ENCODE peak calls at places on chromosomes 2 and 18, in eight cellular contexts. F is brain microvascular endothelial cell, G is mesendoderm, B is keratinocyte, I is tibial artery, T is lower lobe of right lung, Y is HepG2, J is caudate nucleus. M is an unnamed sample.

GRCh38 chr18:77650799-77651385 is 401.2 kb downstream of the GALR1 start:
- DNase-seq in F (peak; percentile 28), G (peak; percentile 70), B (no peak), I (peak; percentile 55), T (peak; percentile 76), Y (peak; percentile 24), J (peak; percentile 43), M (no peak)

GRCh38 chr2:152738438-152738837 is 20.0 kb downstream of the ARL6IP6 start:
- DNase-seq in F (no peak), G (no peak), B (no peak), I (no peak), T (no peak), Y (no peak), J (no peak), M (no peak)

GRCh38 chr2:213107728-213108127 is 43.7 kb downstream of the IKZF2 start:
- DNase-seq in F (no peak), G (no peak), B (no peak), I (no peak), T (no peak), Y (no peak), J (no peak), M (no peak)

GRCh38 chr2:176001281-176001902 is 675 bp downstream of the LNPK start:
- DNase-seq in F (peak; percentile 28), G (peak; percentile 58), B (no peak), I (peak; percentile 44), T (peak; percentile 71), Y (peak; percentile 73), J (peak; percentile 27), M (no peak)

GRCh38 chr18:13470555-13471494 is 252.3 kb downstream of the LDLRAD4 start:
- DNase-seq in F (no peak), G (no peak), B (no peak), I (no peak), T (peak; percentile 65), Y (peak; percentile 63), J (no peak), M (no peak)

GRCh38 chr2:40317047-40317446 is 134.8 kb downstream of the SLC8A1 start:
- DNase-seq in F (no peak), G (no peak), B (no peak), I (no peak), T (no peak), Y (no peak), J (no peak), M (no peak)

GRCh38 chr18:11398625-11399024 is 210.8 kb upstream of the SLC35G4 start:
- DNase-seq in F (no peak), G (peak; percentile 6), B (no peak), I (no peak), T (no peak), Y (no peak), J (no peak), M (no peak)

GRCh38 chr18:27723168-27723567 is 453.8 kb downstream of the CDH2 start:
- DNase-seq in F (no peak), G (no peak), B (no peak), I (no peak), T (no peak), Y (no peak), J (no peak), M (no peak)

GRCh38 chr2:55391155-55391554 is 28.5 kb downstream of the CCDC88A start:
- DNase-seq in F (no peak), G (peak; percentile 4), B (no peak), I (no peak), T (no peak), Y (peak; percentile 31), J (no peak), M (no peak)

GRCh38 chr2:235851841-235852527 is 316.2 kb downstream of the GBX2 start:
- DNase-seq in F (no peak), G (no peak), B (no peak), I (no peak), T (no peak), Y (no peak), J (no peak), M (no peak)

GRCh38 chr2:180411631-180412030 is 404.5 kb upstream of the CWC22 start:
- DNase-seq in F (no peak), G (no peak), B (no peak), I (no peak), T (no peak), Y (no peak), J (no peak), M (no peak)

GRCh38 chr2:210477496-210477895 is 937 bp upstream of the LANCL1 start:
- DNase-seq in F (peak; percentile 67), G (peak; percentile 83), B (no peak), I (no peak), T (no peak), Y (peak; percentile 54), J (peak; percentile 15), M (no peak)

GRCh38 chr2:237490009-237490804 is 3.2 kb downstream of the MLPH start:
- DNase-seq in F (no peak), G (peak; percentile 94), B (no peak), I (no peak), T (no peak), Y (no peak), J (no peak), M (no peak)

GRCh38 chr2:167294031-167294774 is 405.9 kb downstream of the XIRP2 start:
- DNase-seq in F (peak; percentile 8), G (peak; percentile 61), B (no peak), I (no peak), T (peak; percentile 39), Y (no peak), J (peak; percentile 43), M (no peak)

GRCh38 chr2:149375801-149376349 is 45.5 kb downstream of the LYPD6 start:
- DNase-seq in F (peak; percentile 75), G (no peak), B (no peak), I (no peak), T (no peak), Y (no peak), J (no peak), M (no peak)

GRCh38 chr2:2683581-2683980 is 352.5 kb upstream of the MYT1L start:
- DNase-seq in F (no peak), G (no peak), B (no peak), I (no peak), T (no peak), Y (no peak), J (no peak), M (no peak)
- H3K27ac ChIP-seq in F (no peak overlapping the region), G (no peak overlapping the region), B (no peak overlapping the region), I (no peak overlapping the region), T (no peak overlapping the region), Y (no peak overlapping the region), J (no peak overlapping the region), M (no peak overlapping the region)

GRCh38 chr2:47019532-47019931 is 103.9 kb upstream of the MCFD2 start:
- DNase-seq in F (no peak), G (no peak), B (no peak), I (no peak), T (no peak), Y (no peak), J (no peak), M (no peak)
- H3K27ac ChIP-seq in F (no peak overlapping the region), G (no peak overlapping the region), B (no peak overlapping the region), I (peak overlapping the region; percentile 64), T (no peak overlapping the region), Y (no peak overlapping the region), J (peak overlapping the region; percentile 24), M (no peak overlapping the region)

GRCh38 chr2:42810971-42811865 is 18.8 kb upstream of the HAAO start:
- DNase-seq in F (peak; percentile 15), G (peak; percentile 89), B (no peak), I (peak; percentile 74), T (peak; percentile 61), Y (peak; percentile 61), J (peak; percentile 66), M (no peak)
- H3K27ac ChIP-seq in F (peak overlapping the region; percentile 97), G (peak overlapping the region; percentile 97), B (peak overlapping the region; percentile 91), I (peak overlapping the region; percentile 96), T (peak overlapping the region; percentile 99), Y (peak overlapping the region; percentile 98), J (peak overlapping the region; percentile 99), M (peak overlapping the region; percentile 92)

GRCh38 chr2:214128040-214128439 is 282.8 kb upstream of the VWC2L start:
- DNase-seq in F (no peak), G (no peak), B (no peak), I (no peak), T (no peak), Y (no peak), J (no peak), M (no peak)
- H3K27ac ChIP-seq in F (no peak overlapping the region), G (no peak overlapping the region), B (peak overlapping the region; percentile 46), I (no peak overlapping the region), T (no peak overlapping the region), Y (no peak overlapping the region), J (no peak overlapping the region), M (peak overlapping the region; percentile 60)

GRCh38 chr2:30235008-30235655 is 3.8 kb downstream of the LBH start:
- DNase-seq in F (peak; percentile 47), G (no peak), B (no peak), I (no peak), T (no peak), Y (no peak), J (no peak), M (no peak)

GRCh38 chr2:30234180-30234971 is 3.0 kb downstream of the LBH start:
- DNase-seq in F (peak; percentile 95), G (peak; percentile 97), B (peak; percentile 42), I (peak; percentile 39), T (no peak), Y (peak; percentile 12), J (no peak), M (peak; percentile 92)

GRCh38 chr2:30236591-30237245 is 5.4 kb downstream of the LBH start:
- DNase-seq in F (no peak), G (no peak), B (no peak), I (no peak), T (no peak), Y (no peak), J (no peak), M (no peak)

GRCh38 chr2:30237346-30238142 is 6.2 kb downstream of the LBH start:
- DNase-seq in F (no peak), G (no peak), B (no peak), I (no peak), T (no peak), Y (no peak), J (no peak), M (no peak)

GRCh38 chr2:30235859-30236535 is 4.7 kb downstream of the LBH start:
- DNase-seq in F (no peak), G (no peak), B (no peak), I (no peak), T (no peak), Y (no peak), J (no peak), M (no peak)
- H3K27ac ChIP-seq in F (no peak overlapping the region), G (no peak overlapping the region), B (no peak overlapping the region), I (peak overlapping the region; percentile 94), T (peak overlapping the region; percentile 91), Y (no peak overlapping the region), J (no peak overlapping the region), M (no peak overlapping the region)

GRCh38 chr2:170113168-170113567 is 64.8 kb upstream of the MYO3B start:
- DNase-seq in F (no peak), G (no peak), B (no peak), I (no peak), T (no peak), Y (no peak), J (no peak), M (no peak)
- H3K27ac ChIP-seq in F (no peak overlapping the region), G (no peak overlapping the region), B (no peak overlapping the region), I (no peak overlapping the region), T (no peak overlapping the region), Y (no peak overlapping the region), J (no peak overlapping the region), M (no peak overlapping the region)

DNA sequence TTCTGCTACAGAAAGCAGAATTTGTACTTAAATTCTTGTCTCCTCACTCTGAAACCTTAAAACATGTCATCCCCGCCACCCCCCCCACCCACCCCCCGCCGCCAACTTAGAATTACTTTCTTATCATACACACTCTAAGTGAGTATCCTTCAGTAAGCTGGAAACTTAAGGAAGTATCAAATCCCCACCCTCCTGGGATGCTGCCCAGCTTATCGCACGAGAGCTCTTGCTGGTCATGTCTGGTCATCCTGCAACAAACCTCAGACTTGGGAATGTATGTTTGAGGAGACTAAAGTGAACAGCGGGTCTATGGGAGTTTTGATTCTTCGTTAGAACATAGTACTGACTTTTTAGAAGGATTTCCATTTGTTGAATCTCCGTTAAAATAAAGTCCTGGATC is 203.3 kb downstream of the PTGR3 start:
- DNase-seq in F (no peak), G (no peak), B (no peak), I (no peak), T (no peak), Y (no peak), J (no peak), M (no peak)
- H3K27ac ChIP-seq in F (no peak overlapping the region), G (no peak overlapping the region), B (no peak overlapping the region), I (no peak overlapping the region), T (no peak overlapping the region), Y (no peak overlapping the region), J (no peak overlapping the region), M (no peak overlapping the region)